ENCODE peak calls at places on chromosomes 4 and X, in five cellular contexts. C, Y, T, A and X are unnamed samples.

GRCh38 chrX:17922303-17922702 is 61.2 kb upstream of the RAI2 start:
- DNase-seq in C (no peak), Y (no peak), T (no peak), A (no peak), X (no peak)

GRCh38 chr4:8847331-8847730 is 24.3 kb downstream of the HMX1 start:
- DNase-seq in C (peak; percentile 78), Y (no peak), T (no peak), A (no peak), X (no peak)

GRCh38 chrX:117987376-117987775 is 129.2 kb downstream of the KLHL13 start:
- DNase-seq in C (no peak), Y (no peak), T (no peak), A (no peak), X (no peak)

GRCh38 chrX:115437841-115438240 is 123.1 kb upstream of the PLS3 start:
- DNase-seq in C (no peak), Y (no peak), T (no peak), A (no peak), X (no peak)

GRCh38 chr4:18014269-18014668 is 7.3 kb downstream of the LCORL start:
- DNase-seq in C (no peak), Y (no peak), T (no peak), A (no peak), X (no peak)

GRCh38 chr4:137640156-137640837 is 108.0 kb upstream of the PCDH18 start:
- DNase-seq in C (no peak), Y (no peak), T (no peak), A (no peak), X (no peak)

GRCh38 chrX:42385730-42386129 is 392.2 kb downstream of the PPP1R2C start:
- DNase-seq in C (no peak), Y (no peak), T (no peak), A (no peak), X (no peak)

GRCh38 chrX:13473666-13474516 is 95.5 kb upstream of the EGFL6 start:
- DNase-seq in C (no peak), Y (no peak), T (no peak), A (no peak), X (peak; percentile 26)

GRCh38 chrX:70066646-70067045 is 4.4 kb downstream of the OTUD6A start:
- DNase-seq in C (no peak), Y (no peak), T (no peak), A (no peak), X (no peak)

GRCh38 chrX:129786210-129786651 is 6.5 kb downstream of the SASH3 start:
- DNase-seq in C (no peak), Y (no peak), T (no peak), A (no peak), X (peak; percentile 65)

GRCh38 chr4:166279261-166279660 is 406.2 kb downstream of the TLL1 start:
- DNase-seq in C (no peak), Y (no peak), T (no peak), A (no peak), X (no peak)

GRCh38 chr4:141395246-141395830 is 174.6 kb downstream of the ZNF330 start:
- DNase-seq in C (no peak), Y (no peak), T (no peak), A (no peak), X (no peak)

GRCh38 chr4:74628808-74629616 is 165.3 kb downstream of the BTC start:
- DNase-seq in C (no peak), Y (no peak), T (no peak), A (no peak), X (no peak)

GRCh38 chr4:39228377-39228776 is 46.0 kb downstream of the WDR19 start:
- DNase-seq in C (no peak), Y (no peak), T (no peak), A (no peak), X (no peak)

GRCh38 chrX:48971325-48972213 is at the start of gene KCND1:
- DNase-seq in C (no peak), Y (peak; percentile 44), T (peak; percentile 31), A (peak; percentile 83), X (no peak)

GRCh38 chr4:147173797-147174196 is 228.1 kb upstream of the TTC29 start:
- DNase-seq in C (no peak), Y (no peak), T (no peak), A (no peak), X (no peak)

GRCh38 chr4:14934704-14935390 is 67.4 kb upstream of the CPEB2 start:
- DNase-seq in C (no peak), Y (no peak), T (no peak), A (no peak), X (no peak)
- TF ChIP-seq CTCF in C (no peak), Y (no peak), T (no peak), A (no peak), X (no peak)

DNA sequence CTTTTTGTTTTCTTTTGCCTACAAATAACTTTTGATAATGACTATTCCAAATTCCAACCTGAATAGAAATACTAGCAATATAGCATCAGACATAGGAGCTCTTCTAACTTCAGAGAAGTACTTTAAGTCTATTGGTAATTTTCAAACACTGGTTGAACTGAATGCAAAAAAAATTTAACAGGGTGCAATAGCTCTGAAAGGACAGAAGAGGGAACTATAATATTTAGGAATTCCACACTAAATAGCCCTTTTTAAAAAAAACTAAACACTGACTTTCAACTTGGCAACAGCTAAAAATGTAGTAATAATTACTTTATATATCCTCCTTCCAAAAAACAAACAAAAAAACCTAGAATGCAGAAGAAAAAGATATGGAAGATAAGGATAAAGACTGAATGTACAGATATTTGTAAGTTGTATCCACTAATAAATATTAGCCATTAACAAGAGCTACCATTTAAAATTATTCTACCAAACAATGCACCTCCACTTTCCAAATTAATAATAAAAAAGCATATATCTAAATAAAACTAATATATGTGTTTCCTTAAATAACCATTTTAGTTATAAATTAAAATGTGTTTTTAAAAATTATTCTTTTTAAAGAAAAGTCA is 81.4 kb downstream of the FBXW7 start:
- DNase-seq in C (no peak), Y (peak; percentile 38), T (no peak), A (no peak), X (peak; percentile 23)
- TF ChIP-seq CTCF in C (no peak), Y (peak; percentile 30), T (peak; percentile 81), A (peak; percentile 74), X (peak; percentile 37)

GRCh38 chr4:83664741-83665140 is 128.8 kb downstream of the GPAT3 start:
- DNase-seq in C (no peak), Y (no peak), T (no peak), A (no peak), X (no peak)
- TF ChIP-seq CTCF in C (no peak), Y (no peak), T (no peak), A (no peak), X (no peak)

DNA sequence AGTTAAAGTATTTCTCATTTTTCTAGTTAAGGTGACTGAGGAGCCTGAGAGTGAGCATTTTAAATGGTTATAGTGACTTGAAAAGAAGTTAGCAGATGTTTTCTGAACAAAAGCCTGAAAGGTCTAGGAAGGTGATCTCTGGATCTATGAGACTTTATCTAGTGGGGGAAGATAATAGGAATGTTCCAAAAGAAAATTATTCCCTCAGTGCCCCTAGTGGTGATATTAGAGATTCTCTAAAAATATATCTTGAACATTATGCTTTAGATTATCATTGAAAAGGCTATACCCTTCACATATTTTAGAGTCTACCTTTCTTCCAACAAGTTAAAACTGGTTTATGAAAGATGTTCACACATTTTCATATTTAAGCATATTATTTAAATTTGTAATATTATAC is 69.0 kb upstream of the SPANXN1 start:
- DNase-seq in C (no peak), Y (no peak), T (no peak), A (no peak), X (no peak)
- TF ChIP-seq CTCF in C (no peak), Y (no peak), T (peak; percentile 45), A (peak; percentile 59), X (no peak)

GRCh38 chr4:139282375-139283075 is 2.5 kb upstream of the MGARP start:
- DNase-seq in C (no peak), Y (peak; percentile 64), T (no peak), A (no peak), X (no peak)

GRCh38 chr4:139279723-139280620 is at the start of gene MGARP:
- DNase-seq in C (no peak), Y (peak; percentile 73), T (peak; percentile 11), A (peak; percentile 64), X (peak; percentile 28)

GRCh38 chr4:139278956-139279722 is 886 bp downstream of the MGARP start:
- DNase-seq in C (no peak), Y (peak; percentile 68), T (no peak), A (peak; percentile 35), X (no peak)

GRCh38 chr4:139278450-139278849 is 1.6 kb downstream of the MGARP start:
- DNase-seq in C (no peak), Y (no peak), T (no peak), A (no peak), X (no peak)

GRCh38 chr4:139281212-139281611 is 1.2 kb upstream of the MGARP start:
- DNase-seq in C (no peak), Y (peak; percentile 48), T (no peak), A (no peak), X (no peak)
- TF ChIP-seq CTCF in C (no peak), Y (peak; percentile 23), T (peak; percentile 29), A (no peak), X (no peak)

DNA sequence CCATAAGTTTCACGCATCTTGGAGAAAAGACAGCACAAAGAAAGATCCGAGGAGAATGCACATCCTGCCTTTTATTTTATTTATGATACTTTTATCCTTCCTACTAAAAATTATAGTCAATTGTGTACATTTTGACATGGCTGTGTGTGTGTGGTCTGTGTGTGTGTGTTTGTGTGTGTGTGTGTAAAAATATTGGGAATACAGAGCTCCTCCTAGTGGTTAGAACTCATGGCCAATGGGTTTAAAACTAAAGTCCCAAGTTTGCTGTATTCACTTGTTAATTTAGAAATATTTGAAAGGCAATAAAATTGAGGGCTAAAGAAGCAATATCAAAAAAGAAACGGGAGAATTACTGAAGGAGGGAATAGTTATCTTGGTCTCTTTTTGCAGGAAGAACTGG is 47.5 kb downstream of the NKX6-1 start:
- DNase-seq in C (no peak), Y (peak; percentile 4), T (no peak), A (no peak), X (no peak)
- TF ChIP-seq CTCF in C (no peak), Y (peak; percentile 24), T (peak; percentile 57), A (peak; percentile 68), X (peak; percentile 10)

DNA sequence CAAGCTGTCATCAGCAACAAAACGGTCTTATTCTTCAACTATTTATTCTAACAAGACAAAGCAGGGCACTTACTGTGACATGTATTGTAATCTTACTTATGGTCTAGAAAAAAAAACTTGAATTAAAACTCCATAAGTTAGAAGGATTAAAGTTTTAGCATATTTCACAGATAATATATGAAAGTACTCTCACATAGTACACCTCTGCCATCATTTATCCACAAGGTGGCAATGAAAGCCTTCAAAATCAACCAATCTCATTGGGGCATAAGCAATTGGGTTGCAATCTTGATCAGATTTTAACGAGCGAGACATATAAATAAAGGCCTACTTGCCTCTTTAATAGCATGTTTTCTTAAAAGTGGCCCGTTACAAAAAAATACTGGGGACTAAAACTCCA is 1382.9 kb downstream of the FAM133A start:
- DNase-seq in C (no peak), Y (no peak), T (no peak), A (no peak), X (no peak)
- TF ChIP-seq CTCF in C (no peak), Y (no peak), T (peak; percentile 35), A (no peak), X (no peak)

GRCh38 chr4:47478799-47479198 is 6.3 kb upstream of the ATP10D start:
- DNase-seq in C (no peak), Y (no peak), T (no peak), A (no peak), X (no peak)

GRCh38 chr4:47484169-47484568 is 906 bp upstream of the ATP10D start:
- DNase-seq in C (no peak), Y (no peak), T (no peak), A (no peak), X (no peak)

GRCh38 chr4:47483722-47484121 is 1.4 kb upstream of the ATP10D start:
- DNase-seq in C (no peak), Y (no peak), T (no peak), A (no peak), X (no peak)

GRCh38 chr4:47485047-47485692 is at the start of gene ATP10D:
- DNase-seq in C (peak; percentile 99), Y (peak; percentile 95), T (peak; percentile 82), A (peak; percentile 98), X (peak; percentile 85)

GRCh38 chr4:47482326-47482725 is 2.7 kb upstream of the ATP10D start:
- DNase-seq in C (no peak), Y (peak; percentile 32), T (no peak), A (no peak), X (no peak)
- TF ChIP-seq CTCF in C (no peak), Y (no peak), T (no peak), A (no peak), X (no peak)